ENCODE peak calls at places on chromosomes 13 and 19, in six cellular contexts. G is fibroblast of lung, L is GM23248, A is IMR-90, O is vagina, M is choroid plexus epithelial cell. S is an unnamed sample.

GRCh38 chr19:11377237-11377636 is 2.8 kb downstream of the SWSAP1 start:
- DNase-seq in G (peak), L (peak), A (peak), O (no peak), M (peak), S (peak)

GRCh38 chr13:48749144-48749543 is 95.4 kb downstream of the CYSLTR2 start:
- DNase-seq in G (peak), L (peak), A (peak), O (no peak), M (peak), S (no peak)

GRCh38 chr13:92901739-92902138 is 324.9 kb upstream of the GPC6 start:
- DNase-seq in G (no peak), L (no peak), A (no peak), O (no peak), M (no peak), S (no peak)

GRCh38 chr13:73231456-73231855 is 172.7 kb downstream of the KLF5 start:
- DNase-seq in G (no peak), L (no peak), A (no peak), O (no peak), M (no peak), S (no peak)

GRCh38 chr19:35773020-35773809 is 2.1 kb upstream of the ARHGAP33 start:
- DNase-seq in G (peak), L (peak), A (peak), O (no peak), M (peak), S (no peak)

GRCh38 chr19:6521718-6522646 is 8.8 kb upstream of the TNFSF9 start:
- DNase-seq in G (no peak), L (peak), A (no peak), O (no peak), M (no peak), S (no peak)

GRCh38 chr13:90622547-90622946 is 724.9 kb upstream of the MIR17HG start:
- DNase-seq in G (no peak), L (peak), A (no peak), O (no peak), M (peak), S (no peak)

GRCh38 chr19:33812388-33813330 is 16.0 kb downstream of the KCTD15 start:
- DNase-seq in G (no peak), L (no peak), A (no peak), O (no peak), M (no peak), S (no peak)

GRCh38 chr13:44224433-44225149 is 149.0 kb upstream of the SERP2 start:
- DNase-seq in G (peak), L (no peak), A (no peak), O (no peak), M (no peak), S (no peak)

GRCh38 chr19:13154911-13155471 is 4.8 kb downstream of the IER2 start:
- DNase-seq in G (peak), L (peak), A (peak), O (no peak), M (peak), S (peak)

GRCh38 chr19:56118666-56119584 is 2.2 kb downstream of the ZNF787 start:
- DNase-seq in G (no peak), L (peak), A (no peak), O (no peak), M (no peak), S (no peak)

GRCh38 chr13:24727731-24728601 is 36.0 kb upstream of the RNF17 start:
- DNase-seq in G (peak), L (peak), A (peak), O (no peak), M (peak), S (peak)

GRCh38 chr13:43411741-43412140 is 375.0 kb downstream of the ENOX1 start:
- DNase-seq in G (peak), L (no peak), A (peak), O (no peak), M (no peak), S (no peak)

GRCh38 chr13:109212630-109213029 is 573.8 kb downstream of the IRS2 start:
- DNase-seq in G (no peak), L (no peak), A (no peak), O (no peak), M (no peak), S (no peak)

GRCh38 chr19:21677696-21678418 is 89.5 kb downstream of the ZNF100 start:
- DNase-seq in G (no peak), L (no peak), A (no peak), O (no peak), M (no peak), S (no peak)

GRCh38 chr13:60000081-60000480 is 163.6 kb downstream of the DIAPH3 start:
- DNase-seq in G (no peak), L (no peak), A (peak), O (no peak), M (no peak), S (no peak)

GRCh38 chr19:4909172-4909896 is at the start of gene UHRF1:
- DNase-seq in G (no peak), L (peak), A (no peak), O (no peak), M (no peak), S (peak)

GRCh38 chr19:47427241-47428176 is 8.2 kb upstream of the MEIS3 start:
- DNase-seq in G (peak), L (peak), A (peak), O (no peak), M (peak), S (no peak)
- H3K4me3 ChIP-seq in G (peak), L (peak), A (peak), O (peak), M (peak), S (no peak)

GRCh38 chr19:38375748-38376147 is 1.4 kb downstream of the PSMD8 start:
- DNase-seq in G (no peak), L (peak), A (peak), O (no peak), M (no peak), S (no peak)

GRCh38 chr19:38377052-38377451 is 2.7 kb downstream of the PSMD8 start:
- DNase-seq in G (no peak), L (no peak), A (no peak), O (no peak), M (no peak), S (no peak)

GRCh38 chr19:38374332-38375097 is at the start of gene PSMD8:
- DNase-seq in G (peak), L (peak), A (peak), O (peak), M (peak), S (peak)

GRCh38 chr19:38375098-38375493 is 725 bp downstream of the PSMD8 start:
- DNase-seq in G (peak), L (no peak), A (peak), O (no peak), M (peak), S (no peak)

GRCh38 chr19:38376576-38376975 is 2.2 kb downstream of the PSMD8 start:
- DNase-seq in G (no peak), L (no peak), A (no peak), O (no peak), M (no peak), S (no peak)
- H3K4me3 ChIP-seq in G (peak), L (no peak), A (no peak), O (no peak), M (no peak), S (no peak)

GRCh38 chr19:47766359-47766620 is 12.2 kb upstream of the SELENOW start:
- DNase-seq in G (no peak), L (no peak), A (no peak), O (no peak), M (no peak), S (no peak)

GRCh38 chr19:47766670-47767069 is 11.8 kb upstream of the SELENOW start:
- DNase-seq in G (no peak), L (no peak), A (no peak), O (no peak), M (no peak), S (no peak)

GRCh38 chr19:47768604-47769003 is 9.9 kb upstream of the SELENOW start:
- DNase-seq in G (no peak), L (no peak), A (no peak), O (no peak), M (no peak), S (no peak)

GRCh38 chr19:47765522-47766358 is 12.8 kb upstream of the SELENOW start:
- DNase-seq in G (peak), L (peak), A (peak), O (no peak), M (peak), S (peak)

DNA sequence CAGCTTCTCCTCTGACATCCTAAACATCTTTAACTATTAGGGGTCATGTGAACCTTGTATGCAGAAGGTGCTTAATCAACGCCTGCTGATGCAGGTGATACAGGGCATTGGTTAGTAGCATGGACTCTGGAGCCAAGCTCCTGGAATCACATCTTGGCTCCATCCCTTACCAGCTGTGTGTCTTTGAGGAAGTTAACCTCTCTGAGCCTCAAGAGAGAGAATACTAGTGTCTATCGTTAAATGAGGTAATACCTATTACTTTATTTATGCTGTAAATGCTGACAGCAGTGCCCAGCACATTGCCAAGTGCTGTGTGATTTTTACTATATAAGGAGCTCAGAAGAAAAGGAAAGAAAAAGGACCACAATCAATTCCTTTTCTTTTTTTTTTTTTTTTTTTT is 11.2 kb upstream of the SELENOW start:
- DNase-seq in G (no peak), L (no peak), A (no peak), O (no peak), M (no peak), S (no peak)
- H3K4me3 ChIP-seq in G (no peak), L (no peak), A (no peak), O (no peak), M (no peak), S (no peak)

DNA sequence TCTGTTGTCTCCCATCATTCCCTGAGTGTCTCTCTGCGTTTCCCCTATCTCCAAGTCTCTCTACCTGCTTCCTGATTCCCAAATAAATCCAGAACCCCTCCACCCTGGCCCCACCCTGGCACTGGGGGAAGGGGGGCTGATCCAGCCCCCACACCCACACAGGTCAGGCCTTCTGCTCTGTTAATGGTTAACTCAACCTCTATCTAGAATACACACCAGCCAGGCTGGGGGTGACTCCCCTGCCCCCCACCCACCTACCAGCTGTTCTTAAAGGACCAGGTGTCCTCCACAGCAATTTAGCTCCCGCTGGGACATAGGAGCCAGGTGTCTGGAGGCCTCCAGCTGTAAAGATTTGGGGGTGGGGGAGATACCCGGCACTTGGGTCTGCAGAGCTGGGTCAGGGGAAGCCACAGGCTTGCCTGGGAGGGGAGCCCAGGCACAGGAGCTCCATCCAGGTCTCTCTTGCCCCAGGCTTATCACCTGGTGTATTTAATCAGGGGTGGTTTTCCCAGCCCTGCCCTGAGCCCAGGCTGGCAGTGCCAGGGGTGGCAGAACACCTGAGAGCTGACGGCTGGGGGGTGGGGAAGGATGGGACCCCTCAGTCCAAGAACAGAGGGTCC is 3.9 kb downstream of the IRF2BP1 start:
- DNase-seq in G (no peak), L (no peak), A (no peak), O (no peak), M (no peak), S (no peak)
- H3K4me3 ChIP-seq in G (no peak), L (no peak), A (no peak), O (no peak), M (no peak), S (no peak)

DNA sequence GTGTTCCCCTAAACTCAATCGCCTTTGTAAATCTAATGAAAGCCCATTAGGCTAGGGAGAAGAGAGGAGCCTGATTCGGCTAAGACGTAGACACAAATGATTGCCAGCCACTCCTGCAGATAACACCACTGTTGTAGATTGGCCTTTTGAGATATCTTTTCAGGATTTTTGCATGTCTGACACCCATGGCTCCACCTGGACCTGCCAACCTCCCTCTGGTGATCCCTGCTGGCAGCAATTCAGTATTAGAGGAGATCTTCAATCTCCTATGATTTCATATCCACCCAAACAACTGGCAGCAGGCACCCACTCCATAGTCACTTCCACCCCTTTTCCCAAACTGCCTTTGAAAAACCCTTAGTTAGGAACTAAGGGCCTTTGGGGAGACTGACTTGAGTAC is 191.9 kb upstream of the UBL3 start:
- DNase-seq in G (no peak), L (no peak), A (no peak), O (peak), M (no peak), S (no peak)
- H3K4me3 ChIP-seq in G (no peak), L (no peak), A (no peak), O (no peak), M (no peak), S (no peak)

GRCh38 chr19:1510807-1511206 is 2.0 kb downstream of the ADAMTSL5 start:
- DNase-seq in G (no peak), L (no peak), A (no peak), O (no peak), M (no peak), S (no peak)
- H3K4me3 ChIP-seq in G (no peak), L (no peak), A (no peak), O (peak), M (no peak), S (no peak)

S was measured in aorta.